ENCODE peak calls at places on chromosomes 1 and 21, in six cellular contexts. One of them, this sample, is unnamed. For H3K4me1, the result is how much of the 10 kb centered on the place peaks cover.

GRCh38 chr21:34196996-34197395 is 123.6 kb downstream of the MRPS6 start:
- DNase-seq in kidney: no peak
- DNase-seq in mammary epithelial cell: no peak
- DNase-seq in heart left ventricle: no peak
- DNase-seq in ovary: no peak
- DNase-seq in breast epithelium: no peak
- DNase-seq in this sample: no peak

GRCh38 chr1:87109012-87109411 is 194.6 kb downstream of the HS2ST1 start:
- DNase-seq in heart left ventricle: no peak
- DNase-seq in kidney: no peak
- DNase-seq in mammary epithelial cell: no peak
- DNase-seq in breast epithelium: no peak
- DNase-seq in ovary: no peak
- DNase-seq in this sample: no peak

GRCh38 chr1:223846668-223847007 is 891 bp upstream of the TP53BP2 start:
- DNase-seq in breast epithelium: no peak
- DNase-seq in ovary: peak
- DNase-seq in heart left ventricle: no peak
- DNase-seq in mammary epithelial cell: no peak
- DNase-seq in kidney: no peak
- DNase-seq in this sample: no peak

GRCh38 chr1:170734412-170735175 is 70.7 kb downstream of the PRRX1 start:
- DNase-seq in mammary epithelial cell: no peak
- DNase-seq in kidney: no peak
- DNase-seq in ovary: no peak
- DNase-seq in breast epithelium: no peak
- DNase-seq in heart left ventricle: no peak
- DNase-seq in this sample: no peak

GRCh38 chr21:15005391-15005790 is 59.4 kb downstream of the NRIP1 start:
- DNase-seq in ovary: peak
- DNase-seq in breast epithelium: no peak
- DNase-seq in kidney: no peak
- DNase-seq in heart left ventricle: no peak
- DNase-seq in mammary epithelial cell: no peak
- DNase-seq in this sample: no peak

GRCh38 chr1:53349369-53349705 is 21.5 kb upstream of the LRP8 start:
- DNase-seq in ovary: peak
- DNase-seq in heart left ventricle: peak
- DNase-seq in kidney: peak
- DNase-seq in breast epithelium: peak
- DNase-seq in mammary epithelial cell: no peak
- DNase-seq in this sample: peak

GRCh38 chr1:37764888-37765441 is at the start of gene EPHA10:
- DNase-seq in mammary epithelial cell: no peak
- DNase-seq in breast epithelium: no peak
- DNase-seq in ovary: no peak
- DNase-seq in kidney: peak
- DNase-seq in heart left ventricle: no peak
- DNase-seq in this sample: no peak

GRCh38 chr1:108661030-108661609 is at the start of gene HENMT1:
- DNase-seq in kidney: peak
- DNase-seq in ovary: peak
- DNase-seq in breast epithelium: peak
- DNase-seq in heart left ventricle: peak
- DNase-seq in mammary epithelial cell: peak
- DNase-seq in this sample: peak

GRCh38 chr21:31732891-31733520 is 1.1 kb upstream of the SCAF4 start:
- DNase-seq in breast epithelium: no peak
- DNase-seq in mammary epithelial cell: no peak
- DNase-seq in ovary: peak
- DNase-seq in kidney: no peak
- DNase-seq in heart left ventricle: no peak
- DNase-seq in this sample: no peak

GRCh38 chr1:51564124-51564523 is 45.1 kb upstream of the EPS15 start:
- DNase-seq in ovary: no peak
- DNase-seq in kidney: no peak
- DNase-seq in mammary epithelial cell: peak
- DNase-seq in breast epithelium: no peak
- DNase-seq in heart left ventricle: no peak
- DNase-seq in this sample: no peak

GRCh38 chr1:94777281-94777680 is 42.9 kb upstream of the SLC44A3 start:
- DNase-seq in breast epithelium: no peak
- DNase-seq in mammary epithelial cell: no peak
- DNase-seq in heart left ventricle: no peak
- DNase-seq in ovary: no peak
- DNase-seq in kidney: no peak
- DNase-seq in this sample: no peak

GRCh38 chr1:38015978-38016640 is 3.6 kb downstream of the UTP11 start:
- DNase-seq in heart left ventricle: no peak
- DNase-seq in mammary epithelial cell: no peak
- DNase-seq in breast epithelium: no peak
- DNase-seq in ovary: no peak
- DNase-seq in kidney: no peak
- DNase-seq in this sample: peak

GRCh38 chr1:51264470-51264869 is 28.4 kb downstream of the RNF11 start:
- DNase-seq in mammary epithelial cell: peak
- DNase-seq in breast epithelium: no peak
- DNase-seq in ovary: no peak
- DNase-seq in kidney: no peak
- DNase-seq in heart left ventricle: no peak
- DNase-seq in this sample: no peak

GRCh38 chr1:240084337-240084736 is 7.3 kb upstream of the FMN2 start:
- DNase-seq in kidney: no peak
- DNase-seq in mammary epithelial cell: no peak
- DNase-seq in breast epithelium: no peak
- DNase-seq in ovary: no peak
- DNase-seq in heart left ventricle: no peak
- DNase-seq in this sample: no peak

GRCh38 chr1:6465461-6466005 is 440 bp downstream of the TNFRSF25 start:
- DNase-seq in breast epithelium: no peak
- DNase-seq in heart left ventricle: no peak
- DNase-seq in mammary epithelial cell: no peak
- DNase-seq in ovary: no peak
- DNase-seq in kidney: peak
- DNase-seq in this sample: no peak

DNA sequence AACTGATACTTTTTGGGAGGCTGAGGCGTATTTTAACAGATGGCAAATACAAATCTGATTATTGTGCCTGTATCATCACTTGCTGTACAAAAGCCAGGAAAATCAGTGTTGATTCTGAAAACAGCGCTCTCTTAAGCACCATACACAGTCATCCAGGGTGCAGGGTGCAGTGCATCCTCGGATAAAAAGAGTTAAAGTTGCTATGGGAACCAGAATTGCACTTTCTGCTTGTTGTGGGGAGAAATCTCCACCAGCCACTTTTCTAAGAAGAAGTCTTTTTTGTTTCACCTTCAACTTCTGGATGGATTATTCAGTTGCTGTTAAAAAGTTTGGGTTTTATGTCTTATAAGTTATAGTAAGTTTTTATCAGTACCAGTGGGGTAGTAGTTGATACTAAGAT is 3.8 kb downstream of the LAMC1 start:
- DNase-seq in breast epithelium: no peak
- DNase-seq in mammary epithelial cell: no peak
- DNase-seq in heart left ventricle: no peak
- DNase-seq in kidney: no peak
- DNase-seq in ovary: no peak
- DNase-seq in this sample: no peak
- H3K4me3 ChIP-seq in breast epithelium: peak
- H3K4me3 ChIP-seq in mammary epithelial cell: no peak
- H3K4me3 ChIP-seq in heart left ventricle: no peak
- H3K4me3 ChIP-seq in kidney: no peak
- H3K4me3 ChIP-seq in ovary: peak
- H3K4me3 ChIP-seq in this sample: peak

GRCh38 chr21:17513214-17514123 is 626 bp downstream of the CXADR start:
- DNase-seq in kidney: peak
- DNase-seq in mammary epithelial cell: peak
- DNase-seq in ovary: peak
- DNase-seq in breast epithelium: no peak
- DNase-seq in heart left ventricle: no peak
- DNase-seq in this sample: peak
- H3K27ac ChIP-seq in kidney: peak
- H3K27ac ChIP-seq in mammary epithelial cell: no peak
- H3K27ac ChIP-seq in ovary: no peak
- H3K27ac ChIP-seq in breast epithelium: peak
- H3K27ac ChIP-seq in heart left ventricle: peak
- H3K27ac ChIP-seq in this sample: peak

GRCh38 chr1:205451202-205451601 is 4.6 kb downstream of the BLACAT1 start:
- DNase-seq in ovary: no peak
- DNase-seq in breast epithelium: no peak
- DNase-seq in kidney: no peak
- DNase-seq in mammary epithelial cell: peak
- DNase-seq in heart left ventricle: no peak
- DNase-seq in this sample: no peak
- H3K4me1 ChIP-seq in ovary: under half
- H3K4me1 ChIP-seq in breast epithelium: under half
- H3K4me1 ChIP-seq in kidney: under half
- H3K4me1 ChIP-seq in mammary epithelial cell: under half
- H3K4me1 ChIP-seq in heart left ventricle: under half
- H3K4me1 ChIP-seq in this sample: under half

GRCh38 chr1:26861889-26862371 is 1.0 kb upstream of the SFN start:
- DNase-seq in ovary: no peak
- DNase-seq in heart left ventricle: no peak
- DNase-seq in kidney: peak
- DNase-seq in breast epithelium: no peak
- DNase-seq in mammary epithelial cell: peak
- DNase-seq in this sample: peak

GRCh38 chr1:26864610-26865480 is 1.9 kb downstream of the SFN start:
- DNase-seq in mammary epithelial cell: peak
- DNase-seq in breast epithelium: peak
- DNase-seq in ovary: peak
- DNase-seq in kidney: peak
- DNase-seq in heart left ventricle: peak
- DNase-seq in this sample: peak

GRCh38 chr1:26861286-26861701 is 1.7 kb upstream of the SFN start:
- DNase-seq in heart left ventricle: no peak
- DNase-seq in kidney: no peak
- DNase-seq in mammary epithelial cell: peak
- DNase-seq in ovary: no peak
- DNase-seq in breast epithelium: no peak
- DNase-seq in this sample: no peak

GRCh38 chr1:26863677-26864060 is 720 bp downstream of the SFN start:
- DNase-seq in mammary epithelial cell: no peak
- DNase-seq in kidney: peak
- DNase-seq in breast epithelium: no peak
- DNase-seq in heart left ventricle: no peak
- DNase-seq in ovary: no peak
- DNase-seq in this sample: no peak

GRCh38 chr1:26862781-26863676 is at the start of gene SFN:
- DNase-seq in breast epithelium: peak
- DNase-seq in kidney: peak
- DNase-seq in heart left ventricle: no peak
- DNase-seq in ovary: no peak
- DNase-seq in mammary epithelial cell: peak
- DNase-seq in this sample: peak
- H3K4me3 ChIP-seq in breast epithelium: peak
- H3K4me3 ChIP-seq in kidney: peak
- H3K4me3 ChIP-seq in heart left ventricle: no peak
- H3K4me3 ChIP-seq in ovary: peak
- H3K4me3 ChIP-seq in mammary epithelial cell: peak
- H3K4me3 ChIP-seq in this sample: peak

GRCh38 chr1:179773264-179773663 is 30.2 kb downstream of the FAM163A start:
- DNase-seq in mammary epithelial cell: no peak
- DNase-seq in ovary: no peak
- DNase-seq in heart left ventricle: no peak
- DNase-seq in breast epithelium: no peak
- DNase-seq in kidney: no peak
- DNase-seq in this sample: no peak

GRCh38 chr1:179776831-179777230 is 33.7 kb downstream of the FAM163A start:
- DNase-seq in ovary: no peak
- DNase-seq in kidney: no peak
- DNase-seq in breast epithelium: no peak
- DNase-seq in mammary epithelial cell: peak
- DNase-seq in heart left ventricle: no peak
- DNase-seq in this sample: no peak

GRCh38 chr1:179775009-179775408 is 31.9 kb downstream of the FAM163A start:
- DNase-seq in heart left ventricle: no peak
- DNase-seq in mammary epithelial cell: no peak
- DNase-seq in kidney: no peak
- DNase-seq in ovary: no peak
- DNase-seq in breast epithelium: no peak
- DNase-seq in this sample: no peak

GRCh38 chr1:179771509-179771908 is 28.4 kb downstream of the FAM163A start:
- DNase-seq in mammary epithelial cell: no peak
- DNase-seq in kidney: no peak
- DNase-seq in heart left ventricle: no peak
- DNase-seq in breast epithelium: no peak
- DNase-seq in ovary: no peak
- DNase-seq in this sample: no peak

DNA sequence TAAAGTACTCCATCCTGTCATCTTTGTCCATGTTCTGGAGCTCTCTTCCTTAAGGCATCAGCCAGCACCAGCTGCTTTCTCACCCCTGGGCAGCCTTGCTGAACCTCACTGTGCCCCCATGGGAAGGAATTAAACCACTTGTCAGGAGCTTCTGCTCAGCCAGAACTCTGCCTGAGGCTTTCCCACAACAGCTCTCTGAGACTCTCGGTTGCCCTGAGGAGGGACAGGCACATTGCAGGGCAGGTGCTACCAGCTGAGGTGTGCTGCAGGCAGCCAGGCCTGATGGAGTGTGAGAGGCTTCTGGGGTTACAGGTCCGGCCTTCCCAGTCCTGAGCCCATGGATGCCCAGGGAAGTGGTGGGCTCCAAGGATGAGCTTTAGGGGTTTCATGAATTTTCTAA is 30.9 kb downstream of the FAM163A start:
- DNase-seq in breast epithelium: no peak
- DNase-seq in heart left ventricle: no peak
- DNase-seq in ovary: no peak
- DNase-seq in kidney: no peak
- DNase-seq in mammary epithelial cell: no peak
- DNase-seq in this sample: no peak
- H3K27ac ChIP-seq in breast epithelium: no peak
- H3K27ac ChIP-seq in heart left ventricle: no peak
- H3K27ac ChIP-seq in ovary: no peak
- H3K27ac ChIP-seq in kidney: no peak
- H3K27ac ChIP-seq in mammary epithelial cell: no peak
- H3K27ac ChIP-seq in this sample: no peak